ENCODE peak calls at places on chromosomes 12 and 14, in eight cellular contexts. T is iPS DF 6.9, B is lung, U is spleen, H is RWPE2, G is MG63, R is HepG2, W is tibial nerve. N is an unnamed sample. For H3K27me3, the result is how much of the 10 kb centered on the place peaks cover.

GRCh38 chr12:69468237-69469026 is 1.8 kb upstream of the FRS2 start:
- DNase-seq in T (no peak), B (no peak), U (no peak), H (no peak), G (no peak), R (no peak), W (no peak), N (no peak)

GRCh38 chr14:77914073-77914721 is 114.3 kb downstream of the ADCK1 start:
- DNase-seq in T (no peak), B (no peak), U (no peak), H (no peak), G (no peak), R (no peak), W (no peak), N (no peak)

GRCh38 chr12:94699796-94700195 is 49.4 kb upstream of the TMCC3 start:
- DNase-seq in T (no peak), B (no peak), U (no peak), H (no peak), G (no peak), R (no peak), W (no peak), N (no peak)

GRCh38 chr12:68086019-68086603 is 73.4 kb downstream of the IFNG start:
- DNase-seq in T (no peak), B (no peak), U (no peak), H (no peak), G (no peak), R (no peak), W (no peak), N (no peak)

GRCh38 chr12:71442567-71442931 is 3.0 kb downstream of the LGR5 start:
- DNase-seq in T (no peak), B (no peak), U (no peak), H (no peak), G (no peak), R (no peak), W (no peak), N (no peak)

GRCh38 chr14:24734917-24735500 is 101.0 kb upstream of the GZMB start:
- DNase-seq in T (peak), B (no peak), U (no peak), H (no peak), G (no peak), R (peak), W (peak), N (no peak)

GRCh38 chr14:37153483-37153882 is 18.9 kb downstream of the SLC25A21 start:
- DNase-seq in T (no peak), B (no peak), U (no peak), H (no peak), G (no peak), R (no peak), W (no peak), N (no peak)

GRCh38 chr12:24780969-24781368 is 167.9 kb downstream of the BCAT1 start:
- DNase-seq in T (no peak), B (no peak), U (no peak), H (no peak), G (no peak), R (no peak), W (no peak), N (no peak)

GRCh38 chr12:46383654-46384450 is 11.3 kb upstream of the SLC38A2 start:
- DNase-seq in T (no peak), B (peak), U (peak), H (peak), G (peak), R (peak), W (peak), N (peak)

GRCh38 chr12:46384451-46385301 is 12.1 kb upstream of the SLC38A2 start:
- DNase-seq in T (no peak), B (no peak), U (no peak), H (no peak), G (no peak), R (no peak), W (no peak), N (no peak)

GRCh38 chr12:46386360-46386867 is 13.8 kb upstream of the SLC38A2 start:
- DNase-seq in T (no peak), B (no peak), U (no peak), H (no peak), G (no peak), R (peak), W (no peak), N (no peak)

GRCh38 chr12:46386877-46387629 is 14.5 kb upstream of the SLC38A2 start:
- DNase-seq in T (no peak), B (no peak), U (peak), H (no peak), G (peak), R (no peak), W (no peak), N (no peak)

GRCh38 chr12:46385439-46385838 is 12.9 kb upstream of the SLC38A2 start:
- DNase-seq in T (no peak), B (no peak), U (no peak), H (no peak), G (no peak), R (peak), W (no peak), N (no peak)
- H3K4me3 ChIP-seq in T (no peak), B (no peak), U (no peak), H (no peak), G (no peak), R (peak), W (no peak), N (no peak)

DNA sequence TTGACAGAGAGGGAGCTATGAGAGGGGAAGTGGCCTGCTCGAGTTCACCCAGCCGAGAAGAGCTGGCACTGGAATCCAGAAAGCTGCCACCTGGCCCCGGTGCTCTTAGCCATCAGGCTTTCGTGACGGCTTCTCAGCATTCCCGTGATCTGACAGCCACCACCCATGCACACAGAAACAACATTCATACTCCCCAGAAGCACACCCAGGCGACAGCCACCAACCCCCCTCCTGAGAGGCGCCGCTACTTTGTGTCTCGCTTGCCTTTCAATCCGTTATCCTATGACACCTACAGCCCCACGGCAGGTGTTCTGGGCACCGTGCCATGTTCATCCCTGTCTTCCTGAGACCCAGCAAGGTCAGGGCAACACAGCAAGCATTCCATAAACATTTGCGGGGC is 31.4 kb downstream of the PSMC1 start:
- DNase-seq in T (no peak), B (no peak), U (no peak), H (no peak), G (no peak), R (no peak), W (no peak), N (no peak)
- H3K27me3 ChIP-seq in T (under half), B (under half), U (under half), H (under half), G (under half), R (under half), W (under half), N (under half)

GRCh38 chr14:23078692-23079116 is 16.2 kb downstream of the ACIN1 start:
- DNase-seq in T (no peak), B (peak), U (no peak), H (no peak), G (peak), R (peak), W (peak), N (no peak)
- H3K4me3 ChIP-seq in T (no peak), B (no peak), U (no peak), H (no peak), G (no peak), R (no peak), W (no peak), N (no peak)

GRCh38 chr12:12704593-12705230 is 8.7 kb upstream of the GPR19 start:
- DNase-seq in T (no peak), B (no peak), U (no peak), H (no peak), G (peak), R (peak), W (peak), N (peak)
- H3K27me3 ChIP-seq in T (under half), B (under half), U (under half), H (under half), G (under half), R (under half), W (under half), N (under half)

GRCh38 chr14:102949062-102949800 is 26.8 kb downstream of the AMN start:
- DNase-seq in T (no peak), B (no peak), U (peak), H (peak), G (no peak), R (no peak), W (no peak), N (peak)
- H3K4me3 ChIP-seq in T (no peak), B (no peak), U (no peak), H (no peak), G (no peak), R (no peak), W (no peak), N (no peak)

DNA sequence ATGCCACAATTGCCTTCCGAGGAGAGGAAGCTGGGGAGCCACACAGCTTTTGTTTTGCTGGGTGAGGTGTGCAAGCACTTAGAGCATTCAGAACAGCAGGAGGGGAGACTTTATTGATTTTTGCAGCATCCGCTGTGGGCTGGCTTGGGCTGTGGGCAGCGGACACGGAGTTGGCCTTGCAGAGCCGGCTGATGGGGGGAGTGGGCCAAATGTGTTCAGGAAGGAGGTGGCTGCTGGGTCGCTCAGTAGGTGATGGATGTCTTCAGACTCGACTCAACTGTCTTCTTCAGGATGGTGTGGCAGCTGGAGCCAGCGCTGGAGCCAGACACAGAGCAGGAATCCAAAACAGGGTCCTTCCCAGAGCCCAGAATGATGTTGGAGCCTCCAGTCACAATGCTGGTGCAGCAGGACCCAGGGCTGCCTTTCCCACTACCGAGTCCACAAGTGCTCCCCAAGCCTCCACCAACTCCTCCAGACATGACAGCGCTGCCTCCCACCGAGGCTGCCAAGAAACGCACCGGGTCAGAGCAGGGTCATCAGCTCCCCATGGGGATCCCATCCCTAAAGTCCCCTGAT is 4.8 kb upstream of the KRT79 start:
- DNase-seq in T (no peak), B (no peak), U (peak), H (no peak), G (no peak), R (no peak), W (no peak), N (no peak)
- H3K27me3 ChIP-seq in T (under half), B (under half), U (under half), H (under half), G (under half), R (half or more), W (under half), N (under half)

DNA sequence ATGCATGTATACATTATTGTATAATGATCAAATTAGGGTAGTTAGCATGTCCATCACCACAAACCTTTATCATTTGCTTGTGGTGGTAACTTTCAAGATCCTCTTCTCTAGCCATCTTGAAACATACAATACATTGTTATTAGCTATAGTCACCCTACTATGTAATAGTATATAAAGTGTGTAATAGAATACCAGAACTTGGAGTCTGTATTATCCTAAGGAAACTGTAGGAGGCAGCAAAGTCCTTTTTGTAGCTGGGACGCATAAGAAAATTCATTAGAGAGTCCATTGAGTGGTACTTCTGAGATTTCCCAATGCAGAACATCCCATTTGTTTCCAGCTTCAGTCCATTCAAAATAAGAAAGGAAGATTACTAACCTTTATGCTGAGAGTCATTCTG is 325.9 kb upstream of the LRFN5 start:
- DNase-seq in T (peak), B (no peak), U (no peak), H (no peak), G (no peak), R (no peak), W (no peak), N (no peak)
- H3K4me3 ChIP-seq in T (no peak), B (no peak), U (no peak), H (no peak), G (no peak), R (no peak), W (no peak), N (no peak)

DNA sequence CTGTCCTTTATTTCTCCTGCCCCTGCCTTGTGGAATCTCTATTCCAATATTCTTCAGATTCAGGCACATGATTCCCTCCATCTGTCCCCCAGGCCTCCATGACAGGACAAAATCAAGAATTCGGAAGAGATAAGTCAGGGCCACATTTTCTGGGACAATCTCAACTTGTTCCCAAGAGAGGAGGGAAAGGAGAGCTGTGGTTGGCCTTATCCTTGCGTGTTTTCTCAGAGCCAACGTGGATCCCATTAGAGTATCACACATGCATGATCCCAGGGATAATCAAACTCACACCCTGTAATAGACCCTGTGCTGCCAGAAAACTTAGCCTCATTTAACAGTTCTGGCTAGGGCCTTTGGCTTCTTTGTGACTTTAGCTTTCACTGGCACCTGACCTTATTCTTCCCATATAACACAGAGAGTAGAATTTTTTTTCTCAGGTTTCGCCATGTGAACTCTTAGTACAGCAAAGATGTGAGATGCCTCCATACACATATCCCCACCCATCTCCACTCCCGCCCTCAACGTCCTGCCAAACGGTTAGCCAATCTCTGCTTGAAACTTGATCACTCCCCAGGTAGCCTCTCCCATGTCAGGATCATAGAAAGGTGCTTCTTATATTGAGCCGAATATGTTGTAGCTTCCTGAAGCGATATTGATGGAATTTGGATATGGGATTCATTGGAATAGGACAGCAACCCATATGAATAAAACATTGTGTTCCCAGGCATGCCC is 6.7 kb upstream of the KRT1 start:
- DNase-seq in T (no peak), B (no peak), U (no peak), H (no peak), G (no peak), R (no peak), W (no peak), N (no peak)
- H3K27me3 ChIP-seq in T (under half), B (under half), U (under half), H (under half), G (under half), R (half or more), W (half or more), N (under half)